ENCODE peak calls at places on chromosome 12, in ten cellular contexts. P is ascending aorta, T is WERI-Rb-1, K is cardiac muscle cell, C is astrocyte of the cerebellum, Q is transverse colon, W is astrocyte, O is HFF-Myc, B is astrocyte of the spinal cord, U is cardiac fibroblast. F is an unnamed sample.

GRCh38 chr12:122028601-122029560 is 7.2 kb downstream of the BCL7A start:
- DNase-seq in P (no peak), T (no peak), K (no peak), C (no peak), Q (no peak), W (no peak), O (no peak), B (no peak), U (no peak), F (no peak)

GRCh38 chr12:31431721-31432120 is 105.8 kb upstream of the SINHCAF start:
- DNase-seq in P (no peak), T (no peak), K (peak), C (no peak), Q (no peak), W (peak), O (peak), B (no peak), U (peak), F (no peak)

GRCh38 chr12:71792599-71792998 is 37.9 kb downstream of the RAB21 start:
- DNase-seq in P (no peak), T (no peak), K (no peak), C (no peak), Q (no peak), W (no peak), O (no peak), B (no peak), U (no peak), F (no peak)

GRCh38 chr12:53645191-53645590 is 19.0 kb upstream of the ATF7 start:
- DNase-seq in P (no peak), T (no peak), K (peak), C (no peak), Q (no peak), W (peak), O (no peak), B (peak), U (peak), F (no peak)

GRCh38 chr12:47812797-47813490 is 6.8 kb downstream of the HDAC7 start:
- DNase-seq in P (peak), T (no peak), K (peak), C (peak), Q (peak), W (peak), O (no peak), B (peak), U (peak), F (peak)

GRCh38 chr12:55929306-55929791 is 1.6 kb upstream of the DGKA start:
- DNase-seq in P (no peak), T (no peak), K (no peak), C (no peak), Q (peak), W (no peak), O (no peak), B (no peak), U (no peak), F (no peak)

GRCh38 chr12:5889381-5890047 is 55.5 kb downstream of the ANO2 start:
- DNase-seq in P (no peak), T (peak), K (no peak), C (no peak), Q (no peak), W (no peak), O (no peak), B (no peak), U (no peak), F (no peak)

GRCh38 chr12:131491887-131492490 is 218.9 kb upstream of the SFSWAP start:
- DNase-seq in P (no peak), T (no peak), K (no peak), C (no peak), Q (no peak), W (no peak), O (no peak), B (no peak), U (no peak), F (no peak)

GRCh38 chr12:57893460-57894353 is 47.2 kb upstream of the CTDSP2 start:
- DNase-seq in P (no peak), T (no peak), K (peak), C (peak), Q (peak), W (peak), O (peak), B (peak), U (peak), F (peak)

GRCh38 chr12:38744056-38744455 is 161.3 kb downstream of the CPNE8 start:
- DNase-seq in P (no peak), T (no peak), K (peak), C (no peak), Q (no peak), W (peak), O (no peak), B (peak), U (peak), F (no peak)

GRCh38 chr12:51329742-51330141 is 5.8 kb upstream of the BIN2 start:
- DNase-seq in P (no peak), T (no peak), K (no peak), C (no peak), Q (no peak), W (no peak), O (no peak), B (no peak), U (no peak), F (no peak)

GRCh38 chr12:77954156-77954555 is 123.5 kb downstream of the NAV3 start:
- DNase-seq in P (no peak), T (no peak), K (no peak), C (no peak), Q (no peak), W (peak), O (no peak), B (peak), U (peak), F (no peak)

GRCh38 chr12:131829795-131830334 is 1.7 kb downstream of the MMP17 start:
- DNase-seq in P (no peak), T (no peak), K (no peak), C (no peak), Q (no peak), W (no peak), O (no peak), B (no peak), U (no peak), F (no peak)

GRCh38 chr12:29073631-29074239 is 75.3 kb upstream of the FAR2 start:
- DNase-seq in P (no peak), T (peak), K (peak), C (peak), Q (no peak), W (peak), O (peak), B (peak), U (peak), F (peak)

GRCh38 chr12:111602348-111602747 is 3.2 kb upstream of the ATXN2 start:
- DNase-seq in P (no peak), T (no peak), K (no peak), C (no peak), Q (no peak), W (no peak), O (no peak), B (no peak), U (no peak), F (no peak)

GRCh38 chr12:123937707-123938600 is 34.7 kb downstream of the CCDC92 start:
- DNase-seq in P (no peak), T (no peak), K (no peak), C (no peak), Q (no peak), W (peak), O (no peak), B (no peak), U (no peak), F (no peak)

GRCh38 chr12:30197392-30198047 is 413.8 kb upstream of the TMTC1 start:
- DNase-seq in P (no peak), T (no peak), K (peak), C (peak), Q (no peak), W (peak), O (no peak), B (peak), U (peak), F (no peak)

GRCh38 chr12:62711626-62712305 is 223.2 kb downstream of the PPM1H start:
- DNase-seq in P (no peak), T (no peak), K (no peak), C (peak), Q (no peak), W (peak), O (no peak), B (peak), U (no peak), F (no peak)

GRCh38 chr12:123973552-123974341 is 732 bp downstream of the ZNF664 start:
- DNase-seq in P (no peak), T (no peak), K (peak), C (no peak), Q (peak), W (no peak), O (no peak), B (no peak), U (peak), F (peak)

GRCh38 chr12:59314209-59314608 is 281.6 kb upstream of the SLC16A7 start:
- DNase-seq in P (no peak), T (no peak), K (no peak), C (no peak), Q (no peak), W (no peak), O (no peak), B (no peak), U (no peak), F (no peak)

GRCh38 chr12:130041983-130042812 is 120.1 kb upstream of the FZD10 start:
- DNase-seq in P (no peak), T (peak), K (no peak), C (no peak), Q (peak), W (no peak), O (no peak), B (no peak), U (no peak), F (peak)

GRCh38 chr12:127802271-127802670 is 464.7 kb upstream of the TMEM132C start:
- DNase-seq in P (no peak), T (no peak), K (no peak), C (no peak), Q (no peak), W (no peak), O (no peak), B (no peak), U (no peak), F (no peak)

GRCh38 chr12:117329756-117330155 is 31.7 kb downstream of the NOS1 start:
- DNase-seq in P (no peak), T (peak), K (no peak), C (no peak), Q (no peak), W (no peak), O (no peak), B (no peak), U (no peak), F (no peak)

DNA sequence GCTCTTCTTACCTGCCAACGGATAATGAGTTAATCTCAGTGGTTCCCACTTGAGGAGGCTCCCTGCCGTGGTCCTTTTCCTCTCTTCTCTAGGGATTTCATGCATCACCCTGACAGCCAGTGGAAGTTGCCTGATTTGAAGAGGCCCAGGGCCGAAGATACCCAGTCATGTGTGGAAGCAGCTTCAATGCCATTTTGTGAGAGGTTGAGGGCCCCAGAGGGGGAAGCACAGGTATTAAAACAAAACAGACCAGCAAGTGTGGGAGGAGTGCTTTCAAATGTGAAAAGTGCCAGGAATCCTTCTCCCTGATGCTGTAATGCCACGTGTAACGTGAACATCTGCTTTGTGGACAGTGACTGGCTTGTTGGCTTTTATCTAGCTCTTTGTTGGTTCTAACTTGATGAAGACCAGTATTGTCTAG is 1.5 kb downstream of the TCP11L2 start:
- DNase-seq in P (no peak), T (no peak), K (peak), C (no peak), Q (no peak), W (no peak), O (no peak), B (no peak), U (no peak), F (no peak)
- H3K4me3 ChIP-seq in P (peak), T (no peak), K (peak), C (peak), Q (no peak), W (no peak), O (no peak), B (no peak), U (no peak), F (peak)

GRCh38 chr12:104683831-104684503 is 227.2 kb downstream of the CHST11 start:
- DNase-seq in P (no peak), T (no peak), K (no peak), C (no peak), Q (no peak), W (no peak), O (no peak), B (no peak), U (no peak), F (no peak)

GRCh38 chr12:104681012-104681690 is 224.4 kb downstream of the CHST11 start:
- DNase-seq in P (no peak), T (no peak), K (no peak), C (no peak), Q (no peak), W (no peak), O (no peak), B (no peak), U (no peak), F (no peak)

GRCh38 chr12:104680506-104680905 is 223.8 kb downstream of the CHST11 start:
- DNase-seq in P (no peak), T (no peak), K (no peak), C (no peak), Q (no peak), W (no peak), O (no peak), B (no peak), U (no peak), F (no peak)

GRCh38 chr12:104684884-104685283 is 228.1 kb downstream of the CHST11 start:
- DNase-seq in P (no peak), T (no peak), K (peak), C (peak), Q (no peak), W (peak), O (peak), B (peak), U (no peak), F (no peak)

GRCh38 chr12:104682790-104683279 is 226.1 kb downstream of the CHST11 start:
- DNase-seq in P (no peak), T (no peak), K (no peak), C (no peak), Q (no peak), W (no peak), O (no peak), B (no peak), U (no peak), F (no peak)
- H3K4me3 ChIP-seq in P (no peak), T (no peak), K (no peak), C (no peak), Q (no peak), W (no peak), O (no peak), B (no peak), U (no peak), F (no peak)

GRCh38 chr12:14418526-14418925 is 53.0 kb downstream of the ATF7IP start:
- DNase-seq in P (no peak), T (no peak), K (peak), C (no peak), Q (no peak), W (peak), O (no peak), B (peak), U (peak), F (no peak)
- H3K4me3 ChIP-seq in P (peak), T (no peak), K (peak), C (no peak), Q (no peak), W (peak), O (no peak), B (no peak), U (no peak), F (no peak)

DNA sequence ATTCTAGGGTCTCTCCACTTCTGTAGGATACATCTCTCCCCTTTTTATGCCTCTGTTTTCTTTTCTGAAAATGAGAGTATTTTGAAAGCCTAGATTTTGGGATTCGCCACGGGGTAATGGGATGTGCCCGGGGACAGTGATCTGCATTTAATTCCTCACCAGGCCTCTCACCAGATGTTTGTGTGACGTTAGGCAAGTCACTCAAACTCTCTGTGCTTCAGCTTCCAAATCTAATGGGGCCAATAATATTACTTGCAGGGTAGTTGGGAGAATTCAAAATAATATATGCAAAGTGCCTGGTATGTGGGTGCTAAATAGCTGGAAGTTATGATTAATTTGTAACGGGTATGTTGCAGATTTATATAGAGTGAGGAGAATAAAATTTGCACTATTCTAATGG is 78.8 kb downstream of the C12orf75 start:
- DNase-seq in P (no peak), T (no peak), K (no peak), C (no peak), Q (no peak), W (no peak), O (no peak), B (no peak), U (no peak), F (no peak)
- H3K4me3 ChIP-seq in P (peak), T (no peak), K (no peak), C (no peak), Q (no peak), W (no peak), O (no peak), B (no peak), U (no peak), F (no peak)

DNA sequence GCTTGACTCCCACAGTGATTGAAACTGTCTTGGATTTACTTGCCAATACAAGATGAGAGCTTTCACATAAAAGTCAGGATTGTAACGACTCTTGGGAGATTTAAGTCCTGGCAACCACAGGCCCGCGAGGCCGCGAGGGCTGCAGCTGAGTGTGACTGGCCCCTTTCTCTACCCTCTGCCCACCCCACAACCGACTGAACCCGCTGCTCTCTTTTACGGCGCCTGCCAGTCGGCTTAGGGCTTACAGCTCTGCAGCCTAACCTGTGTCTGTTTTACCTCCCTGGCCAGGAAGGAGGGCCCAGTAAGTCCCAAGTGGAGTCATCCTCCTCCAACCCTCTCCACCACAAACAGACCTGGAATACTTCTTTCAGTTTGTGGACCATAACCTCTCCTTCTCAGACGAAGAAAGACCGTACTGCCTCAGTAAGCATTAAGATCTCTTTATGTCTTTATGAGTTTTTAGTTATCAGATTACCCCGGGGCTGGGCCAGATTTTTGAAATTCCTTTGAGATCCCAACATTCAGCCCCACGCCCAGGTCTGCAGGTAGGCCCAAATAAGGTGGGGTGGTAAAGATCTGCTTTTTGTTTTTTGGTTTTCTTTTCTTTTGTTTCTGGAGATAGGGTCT is 12.6 kb upstream of the TIGAR start:
- DNase-seq in P (no peak), T (peak), K (no peak), C (no peak), Q (no peak), W (no peak), O (no peak), B (no peak), U (no peak), F (no peak)
- H3K4me3 ChIP-seq in P (no peak), T (peak), K (no peak), C (no peak), Q (no peak), W (no peak), O (no peak), B (no peak), U (no peak), F (peak)

GRCh38 chr12:14886271-14886670 is 617 bp upstream of the MGP start:
- DNase-seq in P (no peak), T (no peak), K (no peak), C (no peak), Q (no peak), W (no peak), O (no peak), B (no peak), U (no peak), F (no peak)
- H3K4me3 ChIP-seq in P (peak), T (no peak), K (no peak), C (no peak), Q (no peak), W (no peak), O (no peak), B (no peak), U (no peak), F (no peak)